ENCODE peak calls at places on chromosomes 6 and 20, in five cellular contexts. W, J, P, K and M are unnamed samples.

GRCh38 chr6:88492824-88493223 is 326.7 kb upstream of the CNR1 start:
- DNase-seq in W (peak; percentile 17), J (peak; percentile 15), P (peak; percentile 22), K (peak; percentile 19), M (peak; percentile 31)

GRCh38 chr20:25003002-25003401 is 10.5 kb upstream of the APMAP start:
- DNase-seq in W (no peak), J (no peak), P (no peak), K (no peak), M (no peak)

GRCh38 chr6:46472243-46472642 is 19.0 kb downstream of the RCAN2 start:
- DNase-seq in W (no peak), J (no peak), P (no peak), K (no peak), M (no peak)

GRCh38 chr6:101716810-101717209 is 323.3 kb downstream of the GRIK2 start:
- DNase-seq in W (peak; percentile 45), J (no peak), P (no peak), K (no peak), M (no peak)

GRCh38 chr6:137977206-137977605 is 110.1 kb downstream of the TNFAIP3 start:
- DNase-seq in W (no peak), J (no peak), P (no peak), K (no peak), M (no peak)

GRCh38 chr6:165383323-165383722 is 73.9 kb upstream of the C6orf118 start:
- DNase-seq in W (no peak), J (no peak), P (no peak), K (no peak), M (no peak)

GRCh38 chr20:17822039-17822438 is 122.3 kb downstream of the BANF2 start:
- DNase-seq in W (no peak), J (peak; percentile 54), P (no peak), K (no peak), M (peak; percentile 62)

GRCh38 chr6:90028080-90028778 is 134.0 kb downstream of the GJA10 start:
- DNase-seq in W (no peak), J (no peak), P (no peak), K (peak; percentile 8), M (no peak)

GRCh38 chr6:127900935-127901334 is at the start of gene THEMIS:
- DNase-seq in W (no peak), J (peak; percentile 70), P (no peak), K (no peak), M (no peak)

GRCh38 chr6:21826031-21826430 is 232.5 kb downstream of the SOX4 start:
- DNase-seq in W (peak; percentile 57), J (no peak), P (no peak), K (no peak), M (peak; percentile 62)

GRCh38 chr6:79607000-79607399 is 24.1 kb upstream of the SH3BGRL2 start:
- DNase-seq in W (no peak), J (no peak), P (no peak), K (no peak), M (no peak)

GRCh38 chr6:105227292-105227628 is 47.4 kb upstream of the POPDC3 start:
- DNase-seq in W (no peak), J (no peak), P (no peak), K (peak; percentile 21), M (no peak)

GRCh38 chr20:1734269-1734858 is 76.8 kb upstream of the SIRPG start:
- DNase-seq in W (no peak), J (peak; percentile 67), P (no peak), K (no peak), M (peak; percentile 79)

GRCh38 chr20:40960101-40960500 is 68.5 kb upstream of the TOP1 start:
- DNase-seq in W (no peak), J (no peak), P (no peak), K (no peak), M (no peak)

GRCh38 chr20:45138451-45139300 is 14.4 kb upstream of the WFDC12 start:
- DNase-seq in W (peak; percentile 74), J (peak; percentile 59), P (peak; percentile 21), K (peak; percentile 39), M (peak; percentile 86)

GRCh38 chr6:157401734-157402338 is 20.8 kb downstream of the ZDHHC14 start:
- DNase-seq in W (no peak), J (no peak), P (no peak), K (no peak), M (no peak)

GRCh38 chr20:10792291-10792690 is 118.5 kb upstream of the JAG1 start:
- DNase-seq in W (no peak), J (no peak), P (no peak), K (no peak), M (no peak)

GRCh38 chr20:2133318-2134183 is 31.9 kb downstream of the STK35 start:
- DNase-seq in W (peak; percentile 54), J (no peak), P (no peak), K (no peak), M (peak; percentile 55)

GRCh38 chr20:44955270-44955669 is 4.9 kb downstream of the TOMM34 start:
- DNase-seq in W (no peak), J (no peak), P (no peak), K (no peak), M (no peak)

GRCh38 chr6:46549155-46549554 is 57.9 kb upstream of the RCAN2 start:
- DNase-seq in W (no peak), J (no peak), P (no peak), K (no peak), M (no peak)

GRCh38 chr6:36245572-36246031 is 24.3 kb upstream of the PNPLA1 start:
- DNase-seq in W (peak; percentile 15), J (no peak), P (no peak), K (peak; percentile 65), M (no peak)
- TF ChIP-seq EZH2phosphoT487 in W (no peak), J (no peak), P (no peak), K (no peak), M (no peak)

GRCh38 chr6:168530653-168531071 is 89.7 kb downstream of the SMOC2 start:
- DNase-seq in W (no peak), J (no peak), P (no peak), K (no peak), M (no peak)
- TF ChIP-seq CTCF in W (no peak), J (no peak), P (no peak), K (no peak), M (no peak)

DNA sequence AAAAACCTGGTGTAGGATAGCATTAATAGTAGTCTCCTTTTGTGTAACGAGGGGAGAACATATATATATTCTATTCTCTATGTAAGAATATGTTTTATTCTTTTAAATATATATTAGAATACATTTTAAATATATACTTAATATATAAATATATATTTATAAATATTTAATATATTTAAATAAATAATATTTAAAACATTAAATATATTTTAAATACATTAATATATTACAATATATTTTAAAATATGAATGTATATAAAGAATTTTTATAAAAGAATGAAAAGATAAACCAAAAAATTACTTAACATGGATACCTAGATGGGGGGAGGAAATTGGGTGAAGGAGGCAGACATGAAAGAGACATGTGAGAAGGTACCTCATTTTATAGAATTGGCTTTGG is 53.0 kb upstream of the ZNF831 start:
- DNase-seq in W (no peak), J (no peak), P (no peak), K (no peak), M (no peak)
- H3K9ac ChIP-seq in W (no peak overlapping the region), J (no peak overlapping the region), P (no peak overlapping the region), K (no peak overlapping the region), M (no peak overlapping the region)

DNA sequence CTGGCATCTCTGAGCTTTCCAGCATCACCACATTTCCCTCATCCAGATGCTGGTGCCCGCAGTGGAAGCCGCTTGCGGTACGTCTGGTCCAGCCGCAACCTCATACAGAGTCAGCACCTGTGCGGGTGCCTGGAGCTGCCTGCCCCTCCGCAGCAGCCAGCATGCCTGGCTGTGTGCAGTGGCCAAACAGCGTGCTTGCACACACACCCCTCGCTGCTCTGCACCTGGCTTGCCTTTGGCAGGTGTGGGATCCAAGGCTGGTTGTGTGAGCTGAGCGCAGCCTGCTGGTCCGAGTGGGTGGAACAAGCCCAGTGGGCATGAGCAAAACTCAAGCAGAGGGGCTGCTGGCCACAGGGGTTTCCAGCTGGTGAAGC is 3.1 kb upstream of the HINT3 start:
- DNase-seq in W (peak; percentile 56), J (peak; percentile 90), P (no peak), K (no peak), M (peak; percentile 61)
- TF ChIP-seq EZH2phosphoT487 in W (no peak), J (no peak), P (no peak), K (no peak), M (no peak)

DNA sequence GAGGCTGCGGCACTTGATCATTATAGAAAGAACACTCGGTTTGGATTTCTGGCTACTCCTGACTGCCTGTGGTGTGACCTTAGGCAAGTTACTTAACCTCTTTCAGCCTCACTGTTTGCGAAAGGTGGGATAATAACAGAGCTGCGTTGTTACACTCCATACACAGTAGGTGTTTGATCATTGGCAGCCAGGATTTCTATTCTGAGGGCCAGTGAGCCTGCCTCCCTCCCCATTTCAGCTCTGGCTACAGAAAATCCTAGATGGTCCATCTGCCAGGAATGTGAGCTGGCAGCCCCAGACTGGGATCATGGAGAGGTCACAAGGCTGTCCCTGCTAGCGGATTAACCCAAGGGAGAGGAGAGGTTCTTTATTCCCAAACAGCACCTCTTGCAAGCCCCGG is 2.7 kb downstream of the KCNB1 start:
- DNase-seq in W (peak; percentile 58), J (no peak), P (no peak), K (no peak), M (no peak)
- TF ChIP-seq CTCF in W (no peak), J (no peak), P (no peak), K (no peak), M (no peak)

GRCh38 chr20:8616792-8617191 is 452.1 kb upstream of the PLCB4 start:
- DNase-seq in W (no peak), J (no peak), P (no peak), K (no peak), M (no peak)
- H3K9ac ChIP-seq in W (no peak overlapping the region), J (no peak overlapping the region), P (no peak overlapping the region), K (no peak overlapping the region), M (no peak overlapping the region)

DNA sequence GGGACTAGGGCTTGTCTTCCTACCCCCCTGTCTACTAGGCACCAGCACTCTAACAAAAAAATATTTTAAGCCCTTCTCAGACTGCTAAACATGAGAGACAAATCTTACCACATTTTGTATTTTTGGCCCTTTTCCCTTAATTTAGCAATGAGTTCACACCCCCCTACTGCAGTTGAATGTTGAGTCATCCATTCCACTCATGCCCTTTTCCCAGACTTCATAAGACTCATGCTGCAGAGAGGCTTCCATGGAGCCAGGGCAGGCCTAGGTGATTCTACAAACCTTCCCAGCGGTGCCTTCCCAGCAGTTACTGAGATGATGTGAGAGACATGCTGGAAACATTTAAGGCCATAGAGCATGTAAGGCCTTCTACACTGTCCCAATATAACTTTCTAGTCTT is 53.9 kb downstream of the PXDC1 start:
- DNase-seq in W (no peak), J (no peak), P (no peak), K (no peak), M (no peak)
- TF ChIP-seq EZH2phosphoT487 in W (no peak), J (no peak), P (no peak), K (no peak), M (no peak)